ENCODE peak calls at places on chromosomes 5 and 9, in ten cellular contexts. G is cardiac muscle cell; O is OCI-LY7; Z is SK-N-SH; T is heart right ventricle; A is effector memory CD4-positive, alpha-beta T cell; W is heart left ventricle; D is iPS DF 6.9; J is endodermal cell; K is colonic mucosa. X is an unnamed sample. For H3K4me1, H3K9me3 and H3K36me3, the result is how much of the 10 kb centered on the place peaks cover.

GRCh38 chr5:378976-379742 is 57.6 kb downstream of the AHRR start:
- DNase-seq in O (no peak), D (no peak), J (peak), Z (peak), G (no peak), T (no peak), W (no peak), A (no peak), K (peak), X (peak)

GRCh38 chr5:60671899-60672692 is 27.9 kb downstream of the DEPDC1B start:
- DNase-seq in T (no peak), W (no peak), A (no peak), J (no peak), Z (no peak), K (no peak), D (no peak), G (no peak), O (no peak), X (no peak)

GRCh38 chr5:54601393-54601792 is 83.8 kb downstream of the SNX18 start:
- DNase-seq in Z (no peak), J (no peak), T (no peak), O (no peak), A (no peak), K (no peak), D (no peak), G (no peak), W (no peak), X (no peak)

GRCh38 chr9:137371966-137372651 is 50.9 kb downstream of the EXD3 start:
- DNase-seq in G (no peak), T (no peak), J (no peak), D (no peak), W (no peak), A (no peak), Z (no peak), O (no peak), K (no peak), X (no peak)

GRCh38 chr5:62152394-62153123 is 153.4 kb upstream of the KIF2A start:
- DNase-seq in W (no peak), O (no peak), D (no peak), J (no peak), T (no peak), K (no peak), G (no peak), A (no peak), Z (no peak), X (no peak)

GRCh38 chr9:16833285-16833684 is 37.2 kb downstream of the BNC2 start:
- DNase-seq in K (no peak), W (no peak), G (no peak), Z (no peak), O (no peak), A (no peak), T (no peak), D (no peak), J (no peak), X (no peak)

GRCh38 chr5:32074401-32074800 is 99.7 kb downstream of the GOLPH3 start:
- DNase-seq in D (no peak), K (no peak), J (peak), T (no peak), A (no peak), O (no peak), G (no peak), Z (no peak), W (no peak), X (no peak)

GRCh38 chr5:100797863-100798262 is 105.2 kb downstream of the ST8SIA4 start:
- DNase-seq in W (no peak), G (peak), A (no peak), O (no peak), D (no peak), K (no peak), T (no peak), Z (no peak), J (no peak), X (no peak)

GRCh38 chr9:110427497-110428104 is 89.9 kb upstream of the TXNDC8 start:
- DNase-seq in Z (peak), W (no peak), O (peak), K (peak), D (peak), J (peak), T (peak), A (no peak), G (peak), X (peak)

GRCh38 chr9:72858089-72858912 is 94.6 kb downstream of the ALDH1A1 start:
- DNase-seq in O (no peak), K (no peak), Z (no peak), A (no peak), T (no peak), G (peak), J (no peak), D (no peak), W (peak), X (peak)

GRCh38 chr5:66904189-66904588 is 292.4 kb downstream of the CD180 start:
- DNase-seq in A (no peak), Z (no peak), D (peak), K (no peak), T (no peak), J (no peak), G (no peak), O (no peak), W (no peak), X (no peak)

GRCh38 chr5:154118832-154119442 is 71.6 kb upstream of the GALNT10 start:
- DNase-seq in A (no peak), K (no peak), W (no peak), O (peak), G (no peak), D (no peak), Z (no peak), J (peak), T (no peak), X (no peak)

GRCh38 chr5:75935572-75935971 is 147.6 kb upstream of the SV2C start:
- DNase-seq in A (no peak), O (no peak), J (no peak), D (no peak), T (no peak), K (no peak), G (no peak), W (no peak), Z (no peak), X (no peak)

GRCh38 chr9:20384642-20385041 is 237.7 kb downstream of the MLLT3 start:
- DNase-seq in T (no peak), Z (no peak), G (no peak), J (no peak), A (no peak), K (no peak), D (no peak), O (no peak), W (no peak), X (no peak)

GRCh38 chr9:33823801-33824200 is 6.8 kb downstream of the UBE2R2 start:
- DNase-seq in K (no peak), Z (no peak), W (no peak), J (no peak), O (no peak), T (no peak), D (no peak), A (no peak), G (no peak), X (no peak)

GRCh38 chr5:179261301-179262125 is 83.7 kb downstream of the ADAMTS2 start:
- DNase-seq in J (peak), K (no peak), A (no peak), G (peak), W (no peak), T (no peak), Z (peak), O (peak), D (peak), X (no peak)

GRCh38 chr5:119275873-119276214 is 80.0 kb upstream of the TNFAIP8 start:
- DNase-seq in G (no peak), W (no peak), D (no peak), O (peak), A (no peak), T (no peak), Z (no peak), J (no peak), K (no peak), X (no peak)

GRCh38 chr5:106639488-106639887 is 1031.2 kb downstream of the EFNA5 start:
- DNase-seq in T (no peak), K (no peak), W (no peak), A (no peak), D (no peak), G (no peak), O (no peak), Z (no peak), J (no peak), X (no peak)

GRCh38 chr5:90803891-90804290 is 245.3 kb downstream of the ADGRV1 start:
- DNase-seq in Z (no peak), T (no peak), K (no peak), G (no peak), D (no peak), W (no peak), A (no peak), O (no peak), J (no peak), X (no peak)

GRCh38 chr5:53167836-53168235 is 58.3 kb upstream of the MOCS2 start:
- DNase-seq in D (no peak), K (peak), A (no peak), G (peak), J (no peak), Z (no peak), O (no peak), T (peak), W (peak), X (peak)

GRCh38 chr5:64680289-64680688 is 10.0 kb upstream of the SHISAL2B start:
- DNase-seq in T (no peak), W (no peak), D (no peak), O (no peak), Z (no peak), A (no peak), K (no peak), G (no peak), J (peak), X (no peak)

GRCh38 chr9:134371731-134372130 is 45.5 kb downstream of the RXRA start:
- DNase-seq in J (no peak), K (no peak), D (no peak), A (no peak), W (peak), G (peak), Z (no peak), T (peak), O (no peak), X (peak)

GRCh38 chr5:1467341-1468246 is 22.4 kb upstream of the SLC6A3 start:
- DNase-seq in W (no peak), Z (peak), A (no peak), J (peak), G (no peak), O (no peak), T (no peak), D (no peak), K (no peak), X (no peak)

GRCh38 chr5:15501057-15501791 is 1.2 kb downstream of the FBXL7 start:
- DNase-seq in O (no peak), G (peak), T (peak), J (peak), K (peak), D (no peak), W (peak), Z (peak), A (no peak), X (peak)

GRCh38 chr9:13083973-13084528 is 195.4 kb downstream of the MPDZ start:
- DNase-seq in J (no peak), T (no peak), Z (no peak), W (no peak), A (no peak), G (peak), D (no peak), K (no peak), O (no peak), X (no peak)

GRCh38 chr5:17203329-17204132 is 13.9 kb upstream of the BASP1 start:
- DNase-seq in J (peak), T (no peak), K (peak), Z (peak), A (no peak), O (peak), W (no peak), G (peak), D (no peak), X (peak)

GRCh38 chr9:95516736-95517558 is at the start of gene PTCH1:
- DNase-seq in J (peak), Z (peak), K (peak), O (no peak), G (peak), D (no peak), W (peak), T (no peak), A (no peak), X (no peak)

GRCh38 chr9:89677696-89678393 is 73.0 kb downstream of the GADD45G start:
- DNase-seq in O (no peak), D (peak), A (no peak), W (no peak), G (no peak), K (no peak), Z (peak), T (no peak), J (peak), X (no peak)

GRCh38 chr9:89674667-89675402 is 70.0 kb downstream of the GADD45G start:
- DNase-seq in G (peak), Z (peak), J (peak), T (no peak), W (peak), D (no peak), K (peak), A (no peak), O (no peak), X (peak)

GRCh38 chr9:89678394-89679005 is 73.7 kb downstream of the GADD45G start:
- DNase-seq in O (no peak), K (no peak), G (no peak), J (no peak), Z (no peak), W (no peak), D (no peak), T (no peak), A (no peak), X (no peak)

GRCh38 chr9:89676281-89676680 is 71.5 kb downstream of the GADD45G start:
- DNase-seq in Z (peak), K (peak), O (no peak), W (peak), J (peak), G (no peak), D (no peak), T (peak), A (no peak), X (peak)

DNA sequence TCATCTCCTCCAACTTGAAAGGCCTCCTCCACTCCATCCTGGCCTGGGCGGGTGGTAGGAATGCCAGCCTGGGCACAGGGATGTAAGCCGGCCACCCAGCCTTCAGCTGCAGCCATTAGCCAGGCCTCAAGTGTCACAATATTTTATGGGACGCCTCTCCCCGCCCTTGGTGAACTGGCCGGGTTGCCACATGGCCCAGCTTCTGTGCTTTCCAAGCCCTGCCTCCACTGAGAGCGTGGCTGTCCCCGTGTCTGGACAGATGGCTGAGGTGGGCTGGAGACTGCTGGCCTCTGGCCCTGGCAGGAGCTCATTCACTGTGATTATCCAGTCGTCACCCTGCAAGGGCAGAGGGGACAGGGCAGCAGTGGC is 70.6 kb downstream of the GADD45G start:
- DNase-seq in W (peak), O (no peak), Z (peak), G (no peak), J (no peak), T (peak), A (no peak), K (peak), D (no peak), X (peak)
- H3K4me1 ChIP-seq in W (under half), O (under half), Z (under half), G (under half), J (under half), T (under half), A (under half), K (under half), D (under half), X (under half)

GRCh38 chr9:69317081-69317480 is 7.9 kb upstream of the ENTREP1 start:
- DNase-seq in T (no peak), A (no peak), K (no peak), Z (no peak), G (no peak), J (no peak), O (no peak), W (no peak), D (no peak), X (no peak)

GRCh38 chr9:69317894-69318293 is 7.1 kb upstream of the ENTREP1 start:
- DNase-seq in W (no peak), D (no peak), J (no peak), A (no peak), K (no peak), Z (no peak), G (no peak), T (no peak), O (no peak), X (no peak)

GRCh38 chr9:69308217-69308931 is 16.6 kb upstream of the ENTREP1 start:
- DNase-seq in J (no peak), D (no peak), T (no peak), K (no peak), W (no peak), A (no peak), O (no peak), G (no peak), Z (no peak), X (no peak)

GRCh38 chr9:69314547-69314946 is 10.5 kb upstream of the ENTREP1 start:
- DNase-seq in O (no peak), T (no peak), A (no peak), Z (no peak), J (no peak), W (no peak), G (no peak), D (no peak), K (no peak), X (no peak)

DNA sequence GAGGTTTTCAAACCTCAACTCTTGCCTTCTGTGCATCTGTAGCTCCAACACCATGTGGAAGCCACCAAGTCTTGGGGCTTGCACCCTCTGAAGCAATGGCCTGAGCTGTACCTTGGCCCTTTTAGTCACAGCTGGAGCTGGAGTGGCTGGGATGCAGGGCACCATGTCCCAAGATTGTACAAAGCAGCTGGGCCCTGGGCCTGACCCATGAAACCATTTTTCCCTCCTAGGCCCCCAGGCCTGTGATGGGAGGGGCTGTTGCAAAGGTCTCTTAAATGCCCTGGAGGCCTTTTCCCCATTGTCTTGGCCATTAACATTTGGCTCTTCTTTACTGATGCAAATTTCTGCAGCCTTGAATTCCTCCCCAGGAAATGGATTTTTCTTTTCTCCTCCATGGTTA is 11.8 kb upstream of the ENTREP1 start:
- DNase-seq in J (no peak), T (no peak), Z (no peak), D (no peak), W (no peak), K (no peak), A (no peak), O (no peak), G (no peak), X (no peak)
- H3K9me3 ChIP-seq in J (half or more), T (under half), Z (under half), D (under half), W (under half), K (under half), A (under half), O (under half), G (under half), X (under half)

GRCh38 chr5:161409471-161409870 is 137.1 kb downstream of the GABRB2 start:
- DNase-seq in O (no peak), G (no peak), T (no peak), K (no peak), A (no peak), J (no peak), Z (no peak), D (no peak), W (no peak), X (no peak)

GRCh38 chr5:161414037-161414436 is 132.5 kb downstream of the GABRB2 start:
- DNase-seq in G (no peak), Z (no peak), W (no peak), K (no peak), J (no peak), T (no peak), A (no peak), D (no peak), O (no peak), X (no peak)

GRCh38 chr5:161412792-161413191 is 133.7 kb downstream of the GABRB2 start:
- DNase-seq in G (no peak), D (no peak), J (no peak), T (no peak), Z (no peak), K (no peak), W (no peak), A (no peak), O (no peak), X (no peak)

GRCh38 chr5:161411156-161411555 is 135.4 kb downstream of the GABRB2 start:
- DNase-seq in D (no peak), W (no peak), G (peak), A (no peak), O (no peak), J (no peak), T (no peak), Z (no peak), K (no peak), X (no peak)

DNA sequence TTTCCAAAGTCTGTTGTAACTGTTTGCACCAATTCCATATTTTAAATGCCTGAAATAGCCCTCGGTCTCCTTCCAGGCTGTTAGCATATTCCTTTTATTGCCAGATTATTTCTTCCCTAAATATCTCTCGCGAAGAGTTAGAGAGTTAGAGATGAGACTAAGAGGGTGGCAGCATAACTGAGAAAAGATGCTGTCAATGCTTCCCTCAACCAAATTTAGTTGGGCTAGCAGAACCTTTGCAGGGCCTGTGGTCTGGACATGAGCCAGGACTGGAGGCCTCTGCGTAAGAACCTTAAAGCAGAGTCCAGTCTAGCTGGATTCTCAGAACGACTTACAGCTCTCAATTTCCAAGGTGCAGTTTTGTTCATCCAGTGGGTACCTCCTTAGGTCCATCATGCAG is 135.9 kb downstream of the GABRB2 start:
- DNase-seq in W (no peak), A (no peak), G (peak), Z (no peak), D (no peak), K (no peak), T (no peak), J (no peak), O (no peak), X (peak)
- H3K36me3 ChIP-seq in W (under half), A (under half), G (under half), Z (under half), D (under half), K (under half), T (under half), J (under half), O (under half), X (under half)

GRCh38 chr9:133226219-133227171 is 17.4 kb upstream of the OBP2B start:
- DNase-seq in A (no peak), D (no peak), K (no peak), O (no peak), Z (peak), T (no peak), J (peak), W (no peak), G (no peak), X (no peak)

GRCh38 chr9:133227242-133227860 is 18.3 kb upstream of the OBP2B start:
- DNase-seq in K (no peak), G (no peak), T (no peak), W (no peak), D (no peak), Z (no peak), O (no peak), J (no peak), A (no peak), X (no peak)

GRCh38 chr9:133224762-133225161 is 15.7 kb upstream of the OBP2B start:
- DNase-seq in O (no peak), W (no peak), K (no peak), J (no peak), G (no peak), A (no peak), Z (no peak), T (no peak), D (no peak), X (no peak)

GRCh38 chr9:133221177-133221809 is 12.2 kb upstream of the OBP2B start:
- DNase-seq in K (no peak), O (no peak), Z (no peak), G (no peak), D (no peak), W (no peak), J (no peak), T (no peak), A (no peak), X (no peak)

DNA sequence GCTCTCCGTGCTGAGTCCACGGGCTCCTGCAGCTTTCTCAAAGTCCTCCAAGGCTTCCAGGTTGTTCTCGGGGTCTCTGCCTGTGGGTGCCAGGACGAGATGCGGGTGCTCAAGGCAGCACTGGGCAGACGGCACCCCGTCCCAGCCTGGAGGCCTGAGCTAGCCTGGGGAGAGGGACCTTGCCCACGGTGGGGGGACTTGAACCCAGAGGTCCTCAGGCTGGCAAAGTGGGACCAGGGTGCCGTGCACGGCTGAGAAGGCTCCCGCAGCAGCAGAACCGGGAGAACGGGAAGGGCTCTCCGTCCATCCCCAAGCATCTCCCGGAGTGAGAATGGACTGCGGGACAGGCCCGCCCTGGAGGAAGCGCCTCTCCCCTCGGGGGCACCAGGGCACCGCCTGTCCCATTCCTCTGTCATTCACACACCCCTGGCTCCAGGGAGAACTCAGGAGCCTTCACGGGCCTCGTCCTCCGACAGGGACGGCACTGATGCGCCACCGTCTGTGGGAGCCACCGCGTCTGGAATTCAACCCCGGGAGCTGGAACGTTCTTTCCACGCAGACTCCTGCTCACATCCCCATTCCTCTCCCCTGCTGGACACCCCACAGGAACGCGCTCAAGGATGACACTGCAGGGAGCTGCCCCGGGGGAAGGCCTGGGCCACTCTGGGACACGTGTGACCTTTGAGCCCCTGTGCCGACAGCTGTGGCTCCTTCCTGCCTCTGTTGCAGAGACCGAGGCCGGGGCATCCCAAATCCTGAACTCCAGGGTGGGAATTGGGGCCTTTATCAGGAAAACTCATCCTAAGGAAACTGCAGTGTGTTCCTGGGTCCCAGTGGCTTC is 16.3 kb upstream of the OBP2B start:
- DNase-seq in O (no peak), K (no peak), W (peak), G (no peak), T (peak), J (no peak), Z (no peak), A (no peak), D (no peak), X (no peak)
- H3K4me1 ChIP-seq in O (under half), K (under half), W (under half), G (under half), T (under half), J (under half), Z (under half), A (under half), D (under half), X (under half)